ENCODE peak calls at places on chromosomes 5 and 9, in seven cellular contexts. One of them, this sample, is unnamed.

GRCh38 chr9:89817186-89817960 is 212.6 kb downstream of the GADD45G start:
- DNase-seq in stimulated activated naive B cell treated with anti-CD40 and anti-IgM and Interleukin-4, amounts not matched to agents 10 μg/mL and 1 μg/mL and 100 μg/mL, for 72 hours: no peak
- DNase-seq in activated T-cell treated with anti-CD3 and anti-CD28 coated beads for 1 hour: no peak
- DNase-seq in activated naive CD4-positive, alpha-beta T cell treated with anti-CD3 and anti-CD28 coated beads for 36 hours: no peak
- DNase-seq in heart right ventricle: no peak
- DNase-seq in NCI-H1694 treated with DMSO at 0.1 percent for 48 hours: no peak
- DNase-seq in GM13976: no peak
- DNase-seq in this sample: no peak

GRCh38 chr5:98621821-98622220 is 151.6 kb upstream of the RGMB start:
- DNase-seq in stimulated activated naive B cell treated with anti-CD40 and anti-IgM and Interleukin-4, amounts not matched to agents 10 μg/mL and 1 μg/mL and 100 μg/mL, for 72 hours: no peak
- DNase-seq in activated T-cell treated with anti-CD3 and anti-CD28 coated beads for 1 hour: no peak
- DNase-seq in heart right ventricle: no peak
- DNase-seq in activated naive CD4-positive, alpha-beta T cell treated with anti-CD3 and anti-CD28 coated beads for 36 hours: no peak
- DNase-seq in NCI-H1694 treated with DMSO at 0.1 percent for 48 hours: no peak
- DNase-seq in GM13976: no peak
- DNase-seq in this sample: no peak

GRCh38 chr9:121281614-121282291 is 13.8 kb downstream of the GSN start:
- DNase-seq in stimulated activated naive B cell treated with anti-CD40 and anti-IgM and Interleukin-4, amounts not matched to agents 10 μg/mL and 1 μg/mL and 100 μg/mL, for 72 hours: no peak
- DNase-seq in GM13976: no peak
- DNase-seq in activated T-cell treated with anti-CD3 and anti-CD28 coated beads for 1 hour: no peak
- DNase-seq in heart right ventricle: peak
- DNase-seq in activated naive CD4-positive, alpha-beta T cell treated with anti-CD3 and anti-CD28 coated beads for 36 hours: no peak
- DNase-seq in NCI-H1694 treated with DMSO at 0.1 percent for 48 hours: no peak
- DNase-seq in this sample: peak

GRCh38 chr9:75265525-75265972 is 177.2 kb downstream of the OSTF1 start:
- DNase-seq in activated T-cell treated with anti-CD3 and anti-CD28 coated beads for 1 hour: peak
- DNase-seq in activated naive CD4-positive, alpha-beta T cell treated with anti-CD3 and anti-CD28 coated beads for 36 hours: peak
- DNase-seq in heart right ventricle: peak
- DNase-seq in stimulated activated naive B cell treated with anti-CD40 and anti-IgM and Interleukin-4, amounts not matched to agents 10 μg/mL and 1 μg/mL and 100 μg/mL, for 72 hours: peak
- DNase-seq in GM13976: peak
- DNase-seq in NCI-H1694 treated with DMSO at 0.1 percent for 48 hours: peak
- DNase-seq in this sample: peak

GRCh38 chr5:136042665-136043121 is 13.9 kb downstream of the TGFBI start:
- DNase-seq in GM13976: no peak
- DNase-seq in stimulated activated naive B cell treated with anti-CD40 and anti-IgM and Interleukin-4, amounts not matched to agents 10 μg/mL and 1 μg/mL and 100 μg/mL, for 72 hours: no peak
- DNase-seq in heart right ventricle: no peak
- DNase-seq in activated naive CD4-positive, alpha-beta T cell treated with anti-CD3 and anti-CD28 coated beads for 36 hours: no peak
- DNase-seq in activated T-cell treated with anti-CD3 and anti-CD28 coated beads for 1 hour: no peak
- DNase-seq in NCI-H1694 treated with DMSO at 0.1 percent for 48 hours: no peak
- DNase-seq in this sample: peak

GRCh38 chr9:112771359-112772214 is 21.0 kb downstream of the SNX30 start:
- DNase-seq in heart right ventricle: no peak
- DNase-seq in activated naive CD4-positive, alpha-beta T cell treated with anti-CD3 and anti-CD28 coated beads for 36 hours: peak
- DNase-seq in stimulated activated naive B cell treated with anti-CD40 and anti-IgM and Interleukin-4, amounts not matched to agents 10 μg/mL and 1 μg/mL and 100 μg/mL, for 72 hours: no peak
- DNase-seq in GM13976: no peak
- DNase-seq in NCI-H1694 treated with DMSO at 0.1 percent for 48 hours: no peak
- DNase-seq in activated T-cell treated with anti-CD3 and anti-CD28 coated beads for 1 hour: no peak
- DNase-seq in this sample: no peak

GRCh38 chr5:97554992-97555981 is 372.2 kb upstream of the RIOK2 start:
- DNase-seq in activated T-cell treated with anti-CD3 and anti-CD28 coated beads for 1 hour: no peak
- DNase-seq in GM13976: no peak
- DNase-seq in activated naive CD4-positive, alpha-beta T cell treated with anti-CD3 and anti-CD28 coated beads for 36 hours: no peak
- DNase-seq in NCI-H1694 treated with DMSO at 0.1 percent for 48 hours: no peak
- DNase-seq in stimulated activated naive B cell treated with anti-CD40 and anti-IgM and Interleukin-4, amounts not matched to agents 10 μg/mL and 1 μg/mL and 100 μg/mL, for 72 hours: no peak
- DNase-seq in heart right ventricle: no peak
- DNase-seq in this sample: no peak

GRCh38 chr9:21047315-21047714 is 15.9 kb upstream of the HACD4 start:
- DNase-seq in NCI-H1694 treated with DMSO at 0.1 percent for 48 hours: no peak
- DNase-seq in activated naive CD4-positive, alpha-beta T cell treated with anti-CD3 and anti-CD28 coated beads for 36 hours: no peak
- DNase-seq in stimulated activated naive B cell treated with anti-CD40 and anti-IgM and Interleukin-4, amounts not matched to agents 10 μg/mL and 1 μg/mL and 100 μg/mL, for 72 hours: no peak
- DNase-seq in GM13976: no peak
- DNase-seq in heart right ventricle: no peak
- DNase-seq in activated T-cell treated with anti-CD3 and anti-CD28 coated beads for 1 hour: no peak
- DNase-seq in this sample: no peak

GRCh38 chr5:43889238-43889637 is 286.3 kb downstream of the NNT start:
- DNase-seq in NCI-H1694 treated with DMSO at 0.1 percent for 48 hours: no peak
- DNase-seq in activated T-cell treated with anti-CD3 and anti-CD28 coated beads for 1 hour: no peak
- DNase-seq in heart right ventricle: no peak
- DNase-seq in activated naive CD4-positive, alpha-beta T cell treated with anti-CD3 and anti-CD28 coated beads for 36 hours: no peak
- DNase-seq in stimulated activated naive B cell treated with anti-CD40 and anti-IgM and Interleukin-4, amounts not matched to agents 10 μg/mL and 1 μg/mL and 100 μg/mL, for 72 hours: no peak
- DNase-seq in GM13976: no peak
- DNase-seq in this sample: no peak

GRCh38 chr9:69476016-69476415 is 151.0 kb downstream of the ENTREP1 start:
- DNase-seq in activated naive CD4-positive, alpha-beta T cell treated with anti-CD3 and anti-CD28 coated beads for 36 hours: peak
- DNase-seq in heart right ventricle: no peak
- DNase-seq in NCI-H1694 treated with DMSO at 0.1 percent for 48 hours: no peak
- DNase-seq in stimulated activated naive B cell treated with anti-CD40 and anti-IgM and Interleukin-4, amounts not matched to agents 10 μg/mL and 1 μg/mL and 100 μg/mL, for 72 hours: no peak
- DNase-seq in activated T-cell treated with anti-CD3 and anti-CD28 coated beads for 1 hour: no peak
- DNase-seq in GM13976: no peak
- DNase-seq in this sample: no peak